ENCODE peak calls at places on chromosomes 6 and 20, in eight cellular contexts. G is GM10248; S is naive B cell; Y is NCI-H510A treated with DMSO at 0.1 percent for 48 hours; Q is ovary; U is SW480; H is stimulated activated CD4-positive, alpha-beta T cell treated with anti-CD3 and anti-CD28 coated beads, Interleukin-12 subunit alpha, Interleukin-12 subunit beta, amount 100 ng/mL, for 4 hours; Z is heart right ventricle. N is an unnamed sample.

GRCh38 chr6:110493253-110493800 is 16.9 kb upstream of the SLC22A16 start:
- DNase-seq in Z (no peak), H (no peak), G (no peak), S (no peak), U (no peak), Q (no peak), Y (peak), N (peak)

GRCh38 chr20:5863040-5863811 is 87.1 kb downstream of the TRMT6 start:
- DNase-seq in H (no peak), Q (peak), U (peak), S (no peak), G (no peak), Y (no peak), Z (no peak), N (no peak)

GRCh38 chr6:144217264-144217663 is 66.9 kb downstream of the STX11 start:
- DNase-seq in Z (no peak), G (no peak), H (no peak), S (no peak), U (no peak), Q (no peak), Y (no peak), N (peak)

GRCh38 chr6:13990830-13991229 is 66.1 kb downstream of the RNF182 start:
- DNase-seq in Z (no peak), Y (no peak), H (no peak), S (no peak), G (no peak), U (no peak), Q (no peak), N (no peak)

GRCh38 chr6:134774244-134774643 is 175.7 kb downstream of the ALDH8A1 start:
- DNase-seq in S (no peak), G (no peak), H (no peak), Z (no peak), U (no peak), Q (no peak), Y (no peak), N (no peak)

GRCh38 chr20:9110916-9111432 is 42.1 kb downstream of the PLCB4 start:
- DNase-seq in Z (no peak), S (no peak), Y (no peak), Q (no peak), H (no peak), G (no peak), U (no peak), N (no peak)

GRCh38 chr6:30790734-30791383 is 46.5 kb upstream of the IER3 start:
- DNase-seq in Y (no peak), Z (no peak), S (no peak), U (no peak), H (no peak), G (no peak), Q (no peak), N (no peak)

GRCh38 chr20:3276400-3277015 is 37.5 kb upstream of the SLC4A11 start:
- DNase-seq in Y (peak), U (peak), Z (no peak), H (no peak), Q (no peak), G (peak), S (no peak), N (peak)

GRCh38 chr6:6901205-6901719 is 206.5 kb upstream of the RREB1 start:
- DNase-seq in H (no peak), Z (no peak), S (no peak), U (no peak), Q (no peak), Y (no peak), G (no peak), N (no peak)

GRCh38 chr6:4608361-4609115 is 167.7 kb upstream of the CDYL start:
- DNase-seq in Z (no peak), Q (no peak), U (no peak), G (no peak), H (no peak), Y (peak), S (no peak), N (peak)

GRCh38 chr6:42124223-42124836 is 18.1 kb downstream of the C6orf132 start:
- DNase-seq in U (no peak), Y (no peak), Q (no peak), H (no peak), Z (no peak), G (no peak), S (no peak), N (no peak)